ENCODE peak calls at places on chromosome 16, in four cellular contexts. H is GM13977; Y is stimulated activated CD8-positive, alpha-beta memory T cell treated with anti-CD3 and anti-CD28 coated beads, Interleukin-4, amount 100 ng/mL, for 24 hours; V is heart right ventricle. O is an unnamed sample.
A peak's percentile ranks its signal among the peaks of the same experiment; 100 is the strongest.

GRCh38 chr16:55655709-55656694 is at the start of gene SLC6A2:
- DNase-seq in H (peak; percentile 20), Y (no peak), V (peak; percentile 29), O (peak; percentile 19)

GRCh38 chr16:64305663-64306062 is 816.2 kb downstream of the CDH11 start:
- DNase-seq in H (no peak), Y (no peak), V (no peak), O (no peak)

GRCh38 chr16:85352221-85352620 is 239.9 kb upstream of the CIBAR2 start:
- DNase-seq in H (no peak), Y (no peak), V (no peak), O (no peak)

GRCh38 chr16:22092143-22092933 is at the start of gene VWA3A:
- DNase-seq in H (no peak), Y (no peak), V (no peak), O (no peak)

GRCh38 chr16:4687946-4688673 is 5.3 kb upstream of the NUDT16L1 start:
- DNase-seq in H (no peak), Y (no peak), V (peak; percentile 54), O (no peak)

GRCh38 chr16:69443809-69444611 is 19.6 kb downstream of the CYB5B start:
- DNase-seq in H (no peak), Y (no peak), V (no peak), O (no peak)

GRCh38 chr16:71626018-71626857 is at the start of gene MARVELD3:
- DNase-seq in H (peak; percentile 59), Y (no peak), V (peak; percentile 18), O (peak; percentile 91)

GRCh38 chr16:67719778-67720144 is 645 bp upstream of the GFOD2 start:
- DNase-seq in H (peak; percentile 46), Y (no peak), V (no peak), O (peak; percentile 31)

GRCh38 chr16:71460246-71460645 is 1.8 kb downstream of the ZNF23 start:
- DNase-seq in H (no peak), Y (no peak), V (no peak), O (peak; percentile 66)

GRCh38 chr16:81483064-81483969 is 38.7 kb downstream of the CMIP start:
- DNase-seq in H (no peak), Y (no peak), V (no peak), O (no peak)

GRCh38 chr16:85180047-85180878 is 68.0 kb upstream of the CIBAR2 start:
- DNase-seq in H (no peak), Y (no peak), V (no peak), O (no peak)

GRCh38 chr16:12321363-12321762 is 344.8 kb downstream of the SNX29 start:
- DNase-seq in H (no peak), Y (no peak), V (no peak), O (no peak)

GRCh38 chr16:9904526-9904925 is 277.7 kb downstream of the GRIN2A start:
- DNase-seq in H (no peak), Y (no peak), V (no peak), O (no peak)

GRCh38 chr16:72241930-72242329 is 70.0 kb upstream of the PMFBP1 start:
- DNase-seq in H (peak; percentile 11), Y (no peak), V (no peak), O (peak; percentile 52)